ENCODE peak calls at places on chromosomes 6 and 20, in five cellular contexts. G is fibroblast of pulmonary artery, M is fibroblast of mammary gland, I is epithelial cell of esophagus, N is IMR-90. B is an unnamed sample.

GRCh38 chr6:137787016-137787415 is 80.0 kb upstream of the TNFAIP3 start:
- DNase-seq in N (no peak), G (no peak), M (no peak), I (no peak), B (no peak)

GRCh38 chr6:32192608-32193039 is at the start of gene GPSM3:
- DNase-seq in M (no peak), I (peak), N (peak), G (peak), B (peak)

GRCh38 chr6:118963003-118963402 is 28.0 kb upstream of the MCM9 start:
- DNase-seq in N (peak), I (peak), G (peak), M (peak), B (peak)

GRCh38 chr20:43724383-43724782 is 2.4 kb downstream of the GTSF1L start:
- DNase-seq in N (no peak), I (no peak), M (no peak), G (no peak), B (no peak)

GRCh38 chr6:134253681-134254080 is 64.2 kb downstream of the SGK1 start:
- DNase-seq in G (peak), M (peak), N (peak), I (no peak), B (no peak)

GRCh38 chr6:99178168-99178567 is 171.3 kb downstream of the FAXC start:
- DNase-seq in G (no peak), M (no peak), I (peak), N (no peak), B (peak)

GRCh38 chr6:62392289-62392688 is 106.3 kb upstream of the KHDRBS2 start:
- DNase-seq in M (no peak), N (no peak), I (no peak), G (no peak), B (no peak)

GRCh38 chr6:57215260-57215659 is 6.8 kb downstream of the RAB23 start:
- DNase-seq in M (no peak), G (no peak), I (no peak), N (no peak), B (no peak)

GRCh38 chr20:10603971-10604864 is 69.6 kb downstream of the JAG1 start:
- DNase-seq in G (peak), M (peak), N (peak), I (peak), B (peak)

GRCh38 chr6:107458687-107459282 is 579 bp downstream of the PDSS2 start:
- DNase-seq in N (peak), I (peak), M (peak), G (peak), B (peak)

GRCh38 chr20:61436268-61436667 is 184.2 kb downstream of the CDH4 start:
- DNase-seq in G (peak), I (peak), M (peak), N (peak), B (peak)

GRCh38 chr6:105783333-105783945 is 302.7 kb upstream of the PRDM1 start:
- DNase-seq in M (no peak), I (no peak), G (no peak), N (no peak), B (no peak)

GRCh38 chr6:79946773-79947190 is 571 bp downstream of the ELOVL4 start:
- DNase-seq in G (peak), N (peak), I (peak), M (peak), B (peak)

GRCh38 chr6:148700713-148701392 is 46.0 kb upstream of the UST start:
- DNase-seq in N (peak), I (peak), G (peak), M (peak), B (peak)

GRCh38 chr20:10661261-10661660 is 12.5 kb downstream of the JAG1 start:
- DNase-seq in M (no peak), G (no peak), N (no peak), I (no peak), B (no peak)

GRCh38 chr6:170032197-170032596 is 258.7 kb downstream of the DLL1 start:
- DNase-seq in N (no peak), G (no peak), I (no peak), M (no peak), B (no peak)

GRCh38 chr6:87965806-87966205 is 81.8 kb upstream of the SPACA1 start:
- DNase-seq in G (no peak), N (no peak), M (no peak), I (no peak), B (no peak)

GRCh38 chr6:87972279-87972678 is 75.4 kb upstream of the SPACA1 start:
- DNase-seq in N (no peak), I (no peak), G (no peak), M (no peak), B (no peak)

GRCh38 chr6:87971605-87972262 is 75.9 kb upstream of the SPACA1 start:
- DNase-seq in M (no peak), N (no peak), I (peak), G (no peak), B (peak)

DNA sequence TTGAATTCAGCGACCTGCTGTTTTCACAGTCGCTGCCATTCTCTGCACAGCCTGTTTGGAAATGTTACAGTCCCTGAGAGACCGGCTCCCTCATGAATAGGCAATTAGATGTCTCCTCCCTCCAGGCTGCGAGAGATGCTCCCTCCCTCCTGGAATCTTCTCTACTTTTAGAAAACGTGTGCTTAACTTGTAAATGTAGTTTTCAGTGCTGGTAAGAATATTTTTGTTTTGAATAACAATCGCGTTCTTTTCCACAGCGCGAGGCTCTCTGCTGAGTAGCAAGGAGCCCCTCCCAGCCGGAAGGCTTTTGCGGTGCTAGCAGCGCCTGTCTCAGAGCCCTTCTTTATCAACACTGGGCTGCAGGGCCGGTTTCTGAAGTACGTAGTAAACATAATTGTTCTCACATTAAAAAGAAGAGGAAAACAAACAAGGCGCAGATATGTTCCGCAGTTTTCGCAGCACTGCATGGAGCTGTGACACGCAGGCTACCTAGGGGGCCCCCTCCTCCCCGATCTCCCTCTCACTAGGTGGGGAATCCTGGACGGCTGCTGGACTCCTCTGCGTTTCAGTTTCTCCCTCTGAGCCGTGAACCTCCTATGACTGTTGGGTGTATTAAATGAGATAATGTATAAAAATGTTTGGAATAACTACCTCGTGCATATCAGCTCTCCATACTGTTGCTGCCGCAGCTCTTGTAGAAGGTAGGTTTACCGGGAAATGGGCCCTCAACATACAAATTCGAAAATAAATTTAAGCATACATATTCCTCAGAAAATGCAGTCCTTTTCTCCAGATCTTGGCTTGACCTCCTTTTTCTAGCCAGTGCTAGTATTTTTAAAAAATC is 79.0 kb upstream of the SPACA1 start:
- DNase-seq in G (peak), M (no peak), N (no peak), I (peak), B (peak)
- H3K4me3 ChIP-seq in G (peak), M (no peak), N (peak), I (peak), B (peak)

DNA sequence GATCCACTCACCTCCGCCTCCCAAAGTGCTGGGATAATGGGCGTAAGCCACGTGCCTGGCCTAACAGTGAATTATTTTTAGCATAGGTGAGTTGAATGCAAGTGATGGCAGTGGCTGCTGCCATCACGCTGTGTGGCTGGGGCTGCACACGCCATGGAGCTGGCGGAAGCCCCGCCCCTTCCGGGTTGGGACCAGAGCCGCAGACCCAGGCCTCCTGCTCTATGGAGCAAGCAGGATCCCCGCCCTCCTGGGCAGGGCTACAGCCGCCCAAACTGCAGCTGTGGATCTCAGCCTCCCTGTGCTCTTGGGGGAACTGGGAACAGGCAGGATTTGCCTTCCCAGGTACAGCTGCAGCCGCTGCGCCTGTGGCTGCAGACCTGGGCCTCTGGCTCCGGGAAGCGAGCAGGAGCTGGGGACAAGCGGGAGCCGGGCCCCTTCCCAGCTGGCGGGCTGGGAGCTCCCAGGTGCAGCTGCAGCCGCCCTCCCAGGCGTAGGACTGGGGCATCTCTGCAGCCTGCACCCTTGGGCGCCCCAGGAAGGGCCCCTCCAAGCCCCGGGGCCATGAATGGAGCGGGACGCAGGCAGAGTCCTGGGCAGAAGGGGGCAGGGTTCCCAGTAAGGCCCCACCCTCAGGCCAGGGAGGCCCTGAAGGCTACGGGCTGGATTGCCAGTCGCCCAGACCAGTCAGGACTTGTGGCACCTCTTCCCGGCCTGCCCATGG is 30.9 kb upstream of the SLA2 start:
- DNase-seq in N (no peak), I (no peak), M (no peak), G (no peak), B (no peak)
- TF ChIP-seq CTCF in N (no peak), I (no peak), M (no peak), G (no peak), B (no peak)

DNA sequence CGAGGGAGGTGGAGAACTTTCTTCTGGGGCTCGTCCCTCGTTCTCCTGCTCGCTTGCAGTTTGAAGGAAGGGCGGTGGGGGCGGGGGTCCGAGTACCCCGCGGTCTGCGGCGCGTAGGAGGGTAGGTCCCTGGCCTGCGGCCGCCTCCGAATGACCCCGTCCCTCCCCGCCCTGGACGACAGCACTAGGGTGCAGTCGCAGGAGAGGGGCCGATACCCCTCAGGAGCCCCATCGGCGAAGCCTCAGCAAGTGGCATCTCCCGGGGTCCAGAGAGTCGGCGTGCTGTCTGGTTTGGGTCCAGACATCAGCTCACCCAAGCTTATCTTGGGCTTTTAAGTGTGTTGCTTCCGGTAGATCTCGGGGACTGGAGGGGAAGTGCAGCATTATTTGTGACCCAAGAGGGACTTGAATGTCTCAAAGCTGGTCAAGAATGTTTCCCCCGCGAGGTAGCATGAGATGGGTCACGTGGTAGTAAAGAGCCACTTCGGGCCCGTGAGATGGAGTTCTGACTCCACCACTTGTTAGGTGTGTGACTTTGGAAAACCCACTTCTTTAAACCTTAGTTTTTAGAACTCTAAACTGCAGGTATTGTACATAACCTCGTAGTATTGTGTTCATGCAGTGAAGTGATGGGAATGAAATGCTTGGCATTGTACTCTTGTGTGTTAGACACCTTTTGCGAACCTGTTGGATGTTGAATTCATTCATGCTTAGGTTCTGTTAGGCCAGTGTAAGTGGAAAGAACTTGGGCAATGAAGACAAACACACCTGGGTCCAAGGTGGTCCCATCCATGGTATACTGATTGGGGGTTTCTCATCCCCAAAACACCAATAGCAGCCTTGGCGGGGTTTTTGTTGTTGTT is 916 bp downstream of the ANKRD6 start:
- DNase-seq in M (no peak), I (peak), N (no peak), G (no peak), B (no peak)
- H3K4me3 ChIP-seq in M (peak), I (peak), N (peak), G (peak), B (peak)

GRCh38 chr20:689348-689747 is 13.7 kb upstream of the SCRT2 start:
- DNase-seq in I (no peak), M (no peak), G (no peak), N (no peak), B (no peak)

GRCh38 chr20:692044-692443 is 16.4 kb upstream of the SCRT2 start:
- DNase-seq in M (no peak), I (no peak), G (no peak), N (no peak), B (no peak)

GRCh38 chr20:687468-688203 is 12.0 kb upstream of the SCRT2 start:
- DNase-seq in N (no peak), M (no peak), I (no peak), G (no peak), B (no peak)

GRCh38 chr20:689947-690346 is 14.3 kb upstream of the SCRT2 start:
- DNase-seq in M (no peak), G (no peak), I (no peak), N (no peak), B (no peak)

DNA sequence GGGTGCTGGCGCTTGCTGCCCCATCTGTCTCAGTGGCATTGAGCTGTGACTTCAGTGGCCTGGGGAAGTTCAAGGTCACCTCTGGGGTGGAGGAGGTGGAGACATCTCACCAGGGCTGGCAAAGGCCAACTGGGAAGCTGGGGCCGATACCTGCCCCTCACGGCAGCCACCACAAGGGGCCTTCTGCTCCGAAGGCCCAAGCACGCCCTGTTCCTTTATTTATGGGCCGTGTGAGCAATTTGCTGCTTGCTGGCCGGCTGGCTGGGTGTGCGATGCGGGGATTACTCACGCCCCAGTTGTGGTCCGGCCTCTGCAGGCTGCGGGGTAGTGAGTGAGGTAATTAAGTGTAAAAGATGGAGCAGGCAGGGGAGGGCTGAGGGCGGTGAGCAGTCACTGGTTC is 13.2 kb upstream of the SCRT2 start:
- DNase-seq in G (no peak), M (peak), N (peak), I (peak), B (peak)
- TF ChIP-seq CTCF in G (no peak), M (no peak), N (no peak), I (no peak), B (no peak)

GRCh38 chr20:15705975-15706374 is 867.3 kb downstream of the KIF16B start:
- DNase-seq in N (no peak), G (no peak), I (no peak), M (no peak), B (no peak)
- H3K4me3 ChIP-seq in N (no peak), G (no peak), I (no peak), M (no peak), B (no peak)

GRCh38 chr20:884983-885952 is 30.9 kb downstream of the ANGPT4 start:
- DNase-seq in I (peak), M (peak), G (peak), N (peak), B (peak)
- TF ChIP-seq CTCF in I (peak), M (no peak), G (no peak), N (no peak), B (peak)

B was measured in bronchial epithelial cell.